ENCODE peak calls at places on chromosomes 13 and 19, in nine cellular contexts. Q, N, A, P, W, Z, O, B and R are unnamed samples.

GRCh38 chr13:38514575-38514974 is 164.9 kb downstream of the UFM1 start:
- DNase-seq in B (no peak), W (no peak), P (no peak), A (no peak), Q (no peak), Z (no peak), O (no peak), N (no peak), R (no peak)

GRCh38 chr19:13965926-13966683 is 13.8 kb downstream of the DCAF15 start:
- DNase-seq in B (no peak), O (no peak), A (no peak), P (no peak), N (no peak), Z (no peak), Q (no peak), W (no peak), R (no peak)

GRCh38 chr19:51598159-51598915 is 27.3 kb downstream of the ZNF175 start:
- DNase-seq in W (no peak), P (no peak), B (no peak), N (no peak), A (no peak), Q (no peak), O (no peak), Z (no peak), R (no peak)

GRCh38 chr19:15381864-15382263 is 2.3 kb upstream of the AKAP8 start:
- DNase-seq in W (no peak), O (no peak), P (no peak), Z (no peak), N (no peak), A (no peak), B (no peak), Q (no peak), R (no peak)

GRCh38 chr13:21256351-21256761 is 79.9 kb downstream of the MRPL57 start:
- DNase-seq in P (no peak), N (no peak), B (no peak), A (no peak), O (no peak), W (no peak), Z (no peak), Q (no peak), R (no peak)

GRCh38 chr13:76473552-76474134 is 412.6 kb downstream of the KCTD12 start:
- DNase-seq in Q (peak), O (peak), A (peak), N (peak), B (peak), W (peak), Z (peak), P (peak), R (peak)

GRCh38 chr19:38399081-38399480 is 3.8 kb upstream of the FAM98C start:
- DNase-seq in W (no peak), B (no peak), O (no peak), N (no peak), P (no peak), A (no peak), Q (no peak), Z (no peak), R (no peak)

GRCh38 chr19:16325671-16326400 is 1.2 kb downstream of the KLF2 start:
- DNase-seq in N (peak), Q (peak), W (peak), O (no peak), B (no peak), P (peak), Z (no peak), A (no peak), R (no peak)

GRCh38 chr19:1941146-1942077 is at the start of gene CSNK1G2:
- DNase-seq in N (no peak), B (no peak), P (peak), Z (no peak), W (no peak), Q (no peak), O (no peak), A (no peak), R (no peak)

GRCh38 chr13:101307181-101307701 is 109.1 kb downstream of the NALCN start:
- DNase-seq in W (peak), O (no peak), P (no peak), N (no peak), A (no peak), Q (peak), Z (no peak), B (peak), R (peak)

GRCh38 chr19:47541507-47541906 is 26.6 kb upstream of the NAPA start:
- DNase-seq in B (no peak), N (no peak), P (no peak), Z (no peak), W (peak), A (no peak), O (no peak), Q (peak), R (no peak)

GRCh38 chr19:40717880-40718773 is 1.2 kb downstream of the ITPKC start:
- DNase-seq in O (peak), N (peak), A (peak), B (no peak), P (peak), Z (no peak), W (peak), Q (peak), R (no peak)

GRCh38 chr13:39893808-39894207 is 238.3 kb downstream of the COG6 start:
- DNase-seq in N (no peak), O (no peak), P (no peak), W (no peak), A (no peak), B (no peak), Q (peak), Z (no peak), R (no peak)

GRCh38 chr13:62324842-62325241 is 909.2 kb upstream of the PCDH20 start:
- DNase-seq in A (no peak), Z (no peak), N (no peak), P (no peak), B (no peak), Q (no peak), O (no peak), W (no peak), R (no peak)

GRCh38 chr13:20191902-20192469 is 752 bp downstream of the GJB2 start:
- DNase-seq in N (no peak), O (no peak), W (peak), A (peak), P (no peak), Q (peak), Z (no peak), B (peak), R (no peak)

GRCh38 chr19:47495478-47496372 is 11.7 kb upstream of the KPTN start:
- DNase-seq in Z (no peak), B (no peak), Q (no peak), N (peak), W (no peak), O (no peak), P (no peak), A (no peak), R (no peak)

GRCh38 chr13:50594276-50594970 is 249.1 kb downstream of the DLEU7 start:
- DNase-seq in A (no peak), Z (no peak), Q (no peak), N (no peak), O (no peak), P (no peak), W (no peak), B (peak), R (no peak)

GRCh38 chr19:8023371-8023770 is 17.9 kb upstream of the ELAVL1 start:
- DNase-seq in B (no peak), A (no peak), P (no peak), Z (no peak), W (no peak), O (no peak), N (no peak), Q (no peak), R (no peak)

GRCh38 chr19:53467138-53467502 is 413 bp upstream of the ZNF813 start:
- DNase-seq in B (no peak), O (no peak), Q (no peak), Z (no peak), N (peak), P (no peak), W (no peak), A (peak), R (no peak)

GRCh38 chr13:46687810-46688209 is 109.2 kb downstream of the ESD start:
- DNase-seq in O (no peak), B (peak), N (no peak), Z (no peak), A (peak), Q (peak), W (peak), P (no peak), R (no peak)

GRCh38 chr19:14434157-14434501 is 1.0 kb downstream of the PKN1 start:
- DNase-seq in A (no peak), Z (no peak), P (no peak), Q (no peak), B (no peak), N (peak), O (no peak), W (no peak), R (no peak)

GRCh38 chr13:97018029-97018819 is 23.9 kb upstream of the OXGR1 start:
- DNase-seq in Q (peak), P (no peak), W (peak), O (no peak), Z (no peak), B (peak), N (no peak), A (peak), R (peak)

GRCh38 chr13:32121316-32121715 is 89.7 kb downstream of the FRY start:
- DNase-seq in N (no peak), Q (no peak), Z (no peak), P (no peak), O (no peak), W (no peak), B (no peak), A (no peak), R (peak)

GRCh38 chr13:99385161-99385560 is 78.0 kb upstream of the GPR183 start:
- DNase-seq in N (no peak), O (peak), Z (no peak), P (no peak), Q (no peak), A (no peak), W (no peak), B (no peak), R (no peak)

GRCh38 chr19:14544977-14545715 is 15.8 kb downstream of the TECR start:
- DNase-seq in N (peak), A (peak), Q (no peak), O (no peak), P (no peak), W (no peak), B (no peak), Z (peak), R (no peak)

GRCh38 chr19:21321996-21322395 is 7.2 kb downstream of the ZNF708 start:
- DNase-seq in W (peak), P (no peak), Z (no peak), N (no peak), A (peak), B (peak), Q (peak), O (no peak), R (no peak)

GRCh38 chr13:113064534-113065405 is 40.8 kb upstream of the F7 start:
- DNase-seq in Z (no peak), A (no peak), W (peak), N (no peak), O (no peak), B (peak), P (no peak), Q (peak), R (peak)

GRCh38 chr19:51441410-51442390 is 16.6 kb downstream of the SIGLEC8 start:
- DNase-seq in A (peak), B (no peak), Q (no peak), O (no peak), P (no peak), W (no peak), N (no peak), Z (no peak), R (no peak)

GRCh38 chr13:44273991-44274810 is 99.4 kb upstream of the SERP2 start:
- DNase-seq in B (peak), W (peak), Q (peak), A (no peak), Z (no peak), P (no peak), N (no peak), O (no peak), R (peak)

GRCh38 chr19:2491130-2491801 is 15.3 kb downstream of the GADD45B start:
- DNase-seq in O (peak), Q (peak), W (peak), A (peak), Z (peak), P (no peak), N (no peak), B (peak), R (peak)

GRCh38 chr19:8308891-8309291 is 733 bp upstream of the CD320 start:
- DNase-seq in Q (no peak), Z (peak), P (no peak), A (no peak), B (no peak), N (no peak), O (no peak), W (no peak), R (no peak)

GRCh38 chr19:48342841-48343540 is 17.6 kb downstream of the EMP3 start:
- DNase-seq in P (no peak), O (no peak), N (no peak), B (peak), W (peak), A (peak), Q (no peak), Z (no peak), R (no peak)

GRCh38 chr13:20814224-20814910 is 40.6 kb upstream of the EEF1AKMT1 start:
- DNase-seq in W (peak), N (peak), Z (peak), Q (peak), P (peak), O (peak), B (peak), A (peak), R (peak)

DNA sequence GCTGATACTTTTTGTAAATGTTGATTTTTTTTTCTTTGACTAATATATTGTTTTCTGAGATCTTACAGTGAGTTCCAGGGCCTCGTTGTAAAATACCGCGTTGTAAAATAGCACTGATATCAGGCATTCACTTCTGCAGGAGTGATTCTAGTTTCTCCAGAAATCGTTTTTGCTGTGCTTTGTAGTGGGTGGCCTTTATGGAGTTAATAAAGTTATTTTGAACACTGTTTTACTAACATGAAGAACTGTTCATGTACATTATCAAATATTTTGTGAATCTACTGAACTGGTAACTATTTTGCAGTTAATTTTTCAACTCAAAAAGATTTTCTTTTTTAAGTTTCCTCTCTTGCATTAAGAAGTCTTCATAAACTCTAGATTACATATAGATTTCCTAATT is 985 bp upstream of the ZNF266 start:
- DNase-seq in B (no peak), Z (no peak), W (no peak), N (no peak), A (no peak), P (no peak), O (no peak), Q (no peak), R (no peak)
- H3K4me3 ChIP-seq in B (no peak), Z (peak), W (peak), N (no peak), A (no peak), P (no peak), O (no peak), Q (no peak), R (no peak)

GRCh38 chr19:5291588-5292193 is 48.9 kb downstream of the PTPRS start:
- DNase-seq in O (no peak), W (no peak), B (no peak), N (no peak), Z (no peak), A (no peak), Q (no peak), P (no peak), R (no peak)

GRCh38 chr19:5290336-5291262 is 50.0 kb downstream of the PTPRS start:
- DNase-seq in P (no peak), Z (no peak), B (no peak), O (no peak), Q (no peak), N (no peak), W (no peak), A (no peak), R (no peak)

GRCh38 chr19:5287066-5287465 is 53.5 kb downstream of the PTPRS start:
- DNase-seq in P (no peak), O (no peak), A (no peak), B (no peak), Q (no peak), W (no peak), Z (no peak), N (no peak), R (no peak)

GRCh38 chr19:5288347-5288739 is 52.3 kb downstream of the PTPRS start:
- DNase-seq in B (no peak), O (no peak), W (no peak), Q (no peak), A (no peak), N (peak), Z (no peak), P (no peak), R (no peak)

GRCh38 chr19:5289060-5289990 is 51.3 kb downstream of the PTPRS start:
- DNase-seq in A (no peak), N (no peak), O (no peak), Q (no peak), P (no peak), W (no peak), Z (no peak), B (no peak), R (no peak)
- TF ChIP-seq CTCF in A (no peak), N (no peak), O (no peak), Q (no peak), P (no peak), W (no peak), Z (no peak), B (peak), R (peak)

DNA sequence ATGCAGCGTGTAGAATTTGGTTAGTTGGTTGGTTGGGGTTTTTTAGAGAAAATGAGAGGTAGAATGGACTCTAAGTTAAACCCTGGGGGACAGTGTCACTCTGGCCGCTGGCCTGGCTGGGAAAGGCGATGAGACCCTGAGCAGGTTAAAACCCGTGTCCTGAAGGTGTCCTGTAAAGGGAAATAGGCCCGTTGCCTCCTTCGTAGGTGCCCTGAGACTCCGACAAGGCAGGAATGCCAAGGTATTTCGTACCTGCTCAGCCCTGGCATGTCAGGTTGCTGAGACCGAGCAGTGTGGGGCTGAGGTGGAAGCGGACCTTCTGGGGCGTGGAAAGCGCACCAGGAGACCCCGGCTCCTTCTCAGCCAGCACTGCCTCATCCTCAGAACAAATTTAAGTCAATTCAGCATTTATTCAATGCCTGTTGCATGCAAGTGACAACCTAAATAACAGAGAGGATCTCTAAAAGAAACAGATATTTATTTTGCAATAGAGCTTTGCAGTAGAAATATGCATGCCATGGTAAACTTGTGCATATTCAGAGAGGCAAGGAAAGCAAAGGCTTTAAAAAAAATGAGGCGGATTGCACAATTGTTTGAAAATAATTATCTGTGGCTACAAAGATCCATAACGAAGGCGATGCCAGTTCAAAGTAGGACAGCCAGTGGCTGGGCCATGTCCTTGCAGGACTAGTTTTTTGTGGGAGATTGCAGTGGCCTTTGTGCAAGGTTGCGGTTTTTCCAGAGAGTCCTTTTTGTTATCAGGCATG is 1.4 kb upstream of the RAB20 start:
- DNase-seq in Q (no peak), O (no peak), Z (no peak), N (no peak), B (no peak), P (no peak), W (no peak), A (no peak), R (no peak)
- H3K4me3 ChIP-seq in Q (peak), O (no peak), Z (peak), N (peak), B (no peak), P (peak), W (peak), A (peak), R (no peak)

GRCh38 chr13:28680541-28680940 is 21.6 kb downstream of the POMP start:
- DNase-seq in A (no peak), B (no peak), O (no peak), N (no peak), Z (no peak), Q (no peak), P (no peak), W (no peak), R (no peak)

GRCh38 chr13:28684257-28684656 is 25.3 kb downstream of the POMP start:
- DNase-seq in P (no peak), B (no peak), Z (peak), A (peak), N (no peak), O (no peak), W (no peak), Q (no peak), R (no peak)

GRCh38 chr13:28679628-28680027 is 20.7 kb downstream of the POMP start:
- DNase-seq in W (peak), Q (peak), B (peak), P (no peak), N (no peak), A (peak), O (no peak), Z (no peak), R (no peak)

DNA sequence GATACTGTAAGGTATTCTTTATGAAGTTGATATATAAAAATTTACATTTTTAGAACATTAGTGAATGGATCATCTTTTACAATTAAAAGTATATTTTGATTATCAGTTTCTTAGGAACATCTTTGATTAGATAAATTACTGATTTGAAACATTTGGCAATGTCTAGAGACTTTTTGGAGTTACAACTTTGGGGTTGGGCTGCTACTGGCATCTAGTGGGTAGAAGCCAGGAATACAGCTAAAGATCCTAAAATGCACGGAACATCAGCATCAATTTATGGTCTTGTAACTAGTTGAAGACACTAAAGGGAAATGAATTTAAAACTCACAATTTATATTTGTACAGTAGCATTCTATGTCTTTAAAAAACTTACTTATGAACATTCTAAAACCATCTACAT is 19.9 kb downstream of the POMP start:
- DNase-seq in N (no peak), W (no peak), B (no peak), A (no peak), O (no peak), Z (no peak), Q (no peak), P (no peak), R (no peak)
- TF ChIP-seq CTCF in N (no peak), W (no peak), B (peak), A (no peak), O (no peak), Z (no peak), Q (peak), P (no peak), R (peak)

GRCh38 chr19:18834644-18834984 is 2.9 kb downstream of the UPF1 start:
- DNase-seq in O (no peak), Z (no peak), W (no peak), P (no peak), Q (no peak), B (no peak), N (no peak), A (no peak), R (no peak)
- H3K4me3 ChIP-seq in O (no peak), Z (peak), W (no peak), P (no peak), Q (no peak), B (no peak), N (no peak), A (peak), R (no peak)

GRCh38 chr19:30665449-30665848 is 293.3 kb downstream of the ZNF536 start:
- DNase-seq in A (no peak), N (no peak), Q (no peak), O (no peak), W (no peak), P (no peak), B (no peak), Z (no peak), R (no peak)

GRCh38 chr19:30662211-30662861 is 290.2 kb downstream of the ZNF536 start:
- DNase-seq in P (no peak), O (peak), Q (no peak), B (no peak), N (no peak), A (no peak), W (no peak), Z (no peak), R (no peak)

GRCh38 chr19:30667227-30667626 is 295.0 kb downstream of the ZNF536 start:
- DNase-seq in P (no peak), W (no peak), A (no peak), Q (no peak), O (no peak), N (no peak), Z (no peak), B (no peak), R (no peak)

GRCh38 chr19:30666301-30666803 is 294.2 kb downstream of the ZNF536 start:
- DNase-seq in Z (no peak), A (peak), O (no peak), W (peak), N (no peak), P (peak), B (peak), Q (peak), R (no peak)

GRCh38 chr19:30664358-30665058 is 292.3 kb downstream of the ZNF536 start:
- DNase-seq in P (no peak), A (peak), Q (peak), B (no peak), N (peak), W (peak), Z (no peak), O (no peak), R (no peak)
- TF ChIP-seq CTCF in P (no peak), A (no peak), Q (no peak), B (peak), N (no peak), W (peak), Z (peak), O (no peak), R (peak)